ENCODE peak calls at places on chromosome 3, in six cellular contexts. P is HepG2, G is A549, N is GM12878, Y is K562, X is upper lobe of left lung. A is an unnamed sample.

GRCh38 chr3:134449277-134449676 is 36.5 kb downstream of the ANAPC13 start:
- ATAC-seq in P (peak; percentile 92), G (peak; percentile 66), N (peak; percentile 46), Y (no peak), X (no peak), A (no peak)

GRCh38 chr3:151199569-151200438 is 3.2 kb downstream of the GPR171 start:
- ATAC-seq in P (no peak), G (no peak), N (no peak), Y (no peak), X (no peak), A (no peak)

GRCh38 chr3:153443961-153444360 is 281.9 kb downstream of the RAP2B start:
- ATAC-seq in P (no peak), G (no peak), N (peak; percentile 22), Y (no peak), X (no peak), A (no peak)

GRCh38 chr3:132443421-132443820 is 26.1 kb downstream of the DNAJC13 start:
- ATAC-seq in P (no peak), G (no peak), N (no peak), Y (no peak), X (no peak), A (no peak)

GRCh38 chr3:116179091-116179490 is 266.2 kb downstream of the LSAMP start:
- ATAC-seq in P (no peak), G (no peak), N (no peak), Y (no peak), X (no peak), A (no peak)

GRCh38 chr3:67401911-67402310 is 252.5 kb downstream of the SUCLG2 start:
- ATAC-seq in P (no peak), G (no peak), N (no peak), Y (no peak), X (no peak), A (no peak)

GRCh38 chr3:185988080-185988815 is 50.4 kb upstream of the TRA2B start:
- ATAC-seq in P (no peak), G (no peak), N (no peak), Y (no peak), X (no peak), A (no peak)

GRCh38 chr3:155658669-155659068 is 86.2 kb downstream of the PLCH1 start:
- ATAC-seq in P (no peak), G (no peak), N (no peak), Y (no peak), X (no peak), A (no peak)

GRCh38 chr3:192608756-192609155 is 118.6 kb downstream of the FGF12 start:
- ATAC-seq in P (no peak), G (no peak), N (no peak), Y (no peak), X (no peak), A (no peak)

GRCh38 chr3:18778602-18779001 is 353.5 kb upstream of the SATB1 start:
- ATAC-seq in P (no peak), G (no peak), N (no peak), Y (no peak), X (no peak), A (no peak)

GRCh38 chr3:196502775-196503181 is 790 bp downstream of the RNF168 start:
- ATAC-seq in P (peak; percentile 26), G (peak; percentile 75), N (peak; percentile 37), Y (peak; percentile 33), X (peak; percentile 79), A (peak; percentile 24)

GRCh38 chr3:196498297-196498696 is 5.3 kb downstream of the RNF168 start:
- ATAC-seq in P (no peak), G (no peak), N (no peak), Y (no peak), X (no peak), A (no peak)

GRCh38 chr3:196499061-196499460 is 4.5 kb downstream of the RNF168 start:
- ATAC-seq in P (no peak), G (no peak), N (no peak), Y (no peak), X (no peak), A (no peak)

GRCh38 chr3:196501316-196502064 is 2.1 kb downstream of the RNF168 start:
- ATAC-seq in P (no peak), G (no peak), N (peak; percentile 20), Y (peak; percentile 8), X (no peak), A (no peak)

DNA sequence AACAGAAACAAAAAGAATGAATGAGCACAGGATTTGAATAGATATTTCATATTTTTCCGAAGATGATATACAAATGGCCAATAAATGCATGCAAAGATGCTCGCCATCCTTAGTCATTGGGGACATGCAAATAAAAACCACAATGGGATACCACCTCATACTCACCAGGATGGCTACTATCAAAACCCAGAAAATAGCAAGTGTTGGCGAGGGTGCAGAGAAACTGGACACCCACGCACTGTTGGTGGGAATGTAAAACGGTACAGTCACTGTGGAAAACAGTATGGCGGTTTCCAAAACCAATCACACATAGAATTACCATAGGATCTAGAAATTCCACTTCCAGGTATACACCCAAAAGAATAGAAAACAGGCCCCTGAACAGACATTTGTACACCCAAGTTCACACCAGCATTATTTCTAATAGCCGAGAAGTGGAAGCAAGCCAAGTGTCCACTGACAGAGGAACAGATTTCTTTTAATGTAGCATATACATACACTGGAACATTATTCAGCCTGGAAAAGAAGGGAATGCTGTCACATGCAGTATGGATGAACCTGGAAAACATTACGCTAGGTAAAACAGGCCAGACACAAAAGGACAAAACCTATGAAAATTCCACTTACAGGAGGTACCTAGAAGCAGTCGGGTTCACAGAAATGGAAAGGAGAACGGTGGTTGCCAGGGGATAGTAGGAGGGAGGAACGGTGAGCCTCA is 3.6 kb downstream of the RNF168 start:
- ATAC-seq in P (no peak), G (no peak), N (no peak), Y (peak; percentile 1), X (no peak), A (no peak)
- H3K27ac ChIP-seq in P (peak overlapping the region; percentile 83), G (peak overlapping the region; percentile 96), N (peak overlapping the region; percentile 99), Y (peak overlapping the region; percentile 79), X (peak overlapping the region; percentile 45), A (peak overlapping the region; percentile 60)

GRCh38 chr3:146222204-146223046 is 28.5 kb downstream of the PLSCR4 start:
- ATAC-seq in P (peak; percentile 95), G (peak; percentile 99), N (no peak), Y (peak; percentile 76), X (peak; percentile 46), A (peak; percentile 57)
- TF ChIP-seq EP300 in P (peak; percentile 94), G (no peak), N (no peak), Y (no peak), X (peak; percentile 51), A (no peak)

DNA sequence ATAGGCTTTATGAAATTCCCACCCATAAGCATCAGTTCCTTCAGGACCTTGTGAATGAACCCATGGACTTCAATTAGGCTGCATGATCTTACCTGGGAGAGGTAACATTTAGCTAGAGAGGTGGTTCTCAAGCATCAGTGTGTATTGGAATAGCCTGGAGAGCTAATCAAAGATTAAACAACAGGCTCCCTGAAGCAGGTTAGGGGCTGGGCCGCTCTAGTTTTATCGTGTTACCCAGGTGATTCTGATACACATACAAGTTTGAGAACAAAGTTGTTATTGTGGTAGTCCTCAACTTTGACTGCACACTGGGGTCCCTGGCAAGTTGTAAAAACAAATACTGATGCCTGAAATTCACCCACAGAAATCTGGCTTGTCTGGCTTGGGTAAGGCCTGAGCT is 31.2 kb downstream of the MYH15 start:
- ATAC-seq in P (no peak), G (no peak), N (no peak), Y (no peak), X (no peak), A (no peak)
- H3K4me1 ChIP-seq in P (no peaks in the 10 kb centered on the region), G (no peaks in the 10 kb centered on the region), N (no peaks in the 10 kb centered on the region), Y (no peaks in the 10 kb centered on the region), X (no peaks in the 10 kb centered on the region), A (no peaks in the 10 kb centered on the region)

DNA sequence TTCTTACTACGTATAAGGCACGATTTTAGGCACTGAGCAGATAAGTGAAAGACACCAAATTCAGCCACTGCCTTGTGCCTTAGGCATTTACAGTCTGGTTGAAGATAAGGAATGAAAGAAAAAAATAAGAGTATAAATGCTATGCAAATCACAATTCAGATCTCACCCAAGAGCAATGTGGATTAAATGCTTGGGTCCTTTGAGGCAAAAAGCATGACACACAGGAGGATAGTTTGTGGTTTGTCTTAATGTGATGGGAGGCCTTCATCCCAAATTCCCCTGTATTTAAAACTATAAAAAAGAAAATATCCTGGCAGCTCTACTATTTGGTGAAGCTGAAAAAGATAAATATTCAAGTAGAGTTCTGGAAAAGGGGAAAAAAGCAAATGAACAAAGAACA is 79.8 kb downstream of the TGFBR2 start:
- ATAC-seq in P (no peak), G (no peak), N (no peak), Y (no peak), X (no peak), A (no peak)
- H3K27ac ChIP-seq in P (no peak overlapping the region), G (no peak overlapping the region), N (no peak overlapping the region), Y (no peak overlapping the region), X (no peak overlapping the region), A (peak overlapping the region; percentile 77)

GRCh38 chr3:141076821-141077571 is 25.8 kb downstream of the SPSB4 start:
- ATAC-seq in P (no peak), G (no peak), N (no peak), Y (no peak), X (no peak), A (peak; percentile 56)
- TF ChIP-seq EP300 in P (no peak), G (no peak), N (no peak), Y (no peak), X (no peak), A (no peak)

GRCh38 chr3:32126305-32127015 is 20.0 kb downstream of the GPD1L start:
- ATAC-seq in P (no peak), G (no peak), N (no peak), Y (no peak), X (no peak), A (no peak)

GRCh38 chr3:32132706-32133105 is 26.3 kb downstream of the GPD1L start:
- ATAC-seq in P (no peak), G (no peak), N (no peak), Y (no peak), X (no peak), A (no peak)

GRCh38 chr3:32127219-32127826 is 20.9 kb downstream of the GPD1L start:
- ATAC-seq in P (peak; percentile 56), G (no peak), N (no peak), Y (no peak), X (no peak), A (no peak)

GRCh38 chr3:32132121-32132520 is 25.7 kb downstream of the GPD1L start:
- ATAC-seq in P (no peak), G (no peak), N (no peak), Y (no peak), X (no peak), A (no peak)

GRCh38 chr3:32129832-32130231 is 23.4 kb downstream of the GPD1L start:
- ATAC-seq in P (peak; percentile 92), G (no peak), N (no peak), Y (no peak), X (peak; percentile 63), A (no peak)
- H3K4me1 ChIP-seq in P (peaks cover 58% of the 10 kb centered on the region), G (no peaks in the 10 kb centered on the region), N (no peaks in the 10 kb centered on the region), Y (peaks cover 4% of the 10 kb centered on the region), X (no peaks in the 10 kb centered on the region), A (peaks cover 24% of the 10 kb centered on the region)

GRCh38 chr3:143483214-143483613 is 363.6 kb downstream of the CHST2 start:
- ATAC-seq in P (no peak), G (no peak), N (no peak), Y (no peak), X (no peak), A (no peak)
- H3K27ac ChIP-seq in P (no peak overlapping the region), G (no peak overlapping the region), N (no peak overlapping the region), Y (no peak overlapping the region), X (no peak overlapping the region), A (no peak overlapping the region)

A was measured in gastroesophageal sphincter.